ENCODE peak calls at places on chromosome 15, in nine cellular contexts. O, J, Q, P, M, I, Z, W and D are unnamed samples.

GRCh38 chr15:67474405-67475080 is 46.4 kb upstream of the C15orf61 start:
- DNase-seq in M (no peak), P (no peak), Z (no peak), I (no peak), W (no peak), O (no peak), Q (no peak), J (no peak), D (no peak)

GRCh38 chr15:83845230-83845629 is 191.3 kb downstream of the ADAMTSL3 start:
- DNase-seq in P (no peak), O (no peak), J (no peak), Z (peak), M (no peak), W (no peak), I (no peak), Q (no peak), D (no peak)

GRCh38 chr15:51266548-51266947 is 71.8 kb downstream of the CYP19A1 start:
- DNase-seq in Q (no peak), M (no peak), I (no peak), W (no peak), P (no peak), Z (no peak), O (no peak), J (no peak), D (no peak)

GRCh38 chr15:70833897-70834765 is 19.8 kb downstream of the LARP6 start:
- DNase-seq in M (no peak), W (peak), Z (peak), O (no peak), Q (peak), P (peak), J (no peak), I (peak), D (no peak)

GRCh38 chr15:89195836-89196235 is 25.5 kb downstream of the RLBP1 start:
- DNase-seq in W (no peak), Q (no peak), O (no peak), J (no peak), P (no peak), I (no peak), M (no peak), Z (no peak), D (no peak)

GRCh38 chr15:94480289-94480834 is 249.0 kb downstream of the MCTP2 start:
- DNase-seq in O (no peak), Z (peak), P (no peak), W (no peak), M (no peak), J (no peak), Q (no peak), I (no peak), D (no peak)

GRCh38 chr15:71093089-71094024 is 21.9 kb upstream of the THSD4 start:
- DNase-seq in J (no peak), P (peak), O (no peak), Q (peak), M (no peak), I (no peak), Z (peak), W (peak), D (no peak)

GRCh38 chr15:96767703-96768434 is 437.4 kb downstream of the NR2F2 start:
- DNase-seq in O (no peak), J (no peak), W (peak), P (peak), Z (peak), M (no peak), I (peak), Q (no peak), D (no peak)